ENCODE peak calls at places on chromosomes 5 and 9, in five cellular contexts. M is lower leg skin, U is GM12891, P is uterus, B is spleen. T is an unnamed sample.

GRCh38 chr9:696332-697090 is 145.0 kb upstream of the DMRT1 start:
- DNase-seq in B (no peak), M (no peak), P (peak), U (no peak), T (no peak)

GRCh38 chr9:127065592-127065991 is 56.8 kb downstream of the ANGPTL2 start:
- DNase-seq in P (no peak), B (no peak), U (no peak), M (no peak), T (no peak)

GRCh38 chr5:140631831-140632365 is 1.1 kb downstream of the CD14 start:
- DNase-seq in B (peak), M (no peak), U (peak), P (no peak), T (peak)

GRCh38 chr5:81522571-81522970 is 128.6 kb upstream of the ACOT12 start:
- DNase-seq in U (no peak), M (no peak), B (no peak), P (no peak), T (no peak)

GRCh38 chr9:128001411-128002298 is 20.9 kb upstream of the EEIG1 start:
- DNase-seq in U (no peak), B (no peak), M (no peak), P (peak), T (no peak)

GRCh38 chr5:6714221-6715041 is 1.2 kb downstream of the TENT4A start:
- DNase-seq in M (peak), U (no peak), P (no peak), B (peak), T (no peak)

GRCh38 chr9:82152181-82152580 is 163.6 kb downstream of the SPATA31D1 start:
- DNase-seq in M (no peak), B (no peak), U (no peak), P (no peak), T (no peak)

GRCh38 chr9:1171541-1171940 is 121.4 kb downstream of the DMRT2 start:
- DNase-seq in P (no peak), M (no peak), U (no peak), B (no peak), T (no peak)

GRCh38 chr9:19405771-19406170 is 3.0 kb upstream of the ACER2 start:
- DNase-seq in B (no peak), U (no peak), M (no peak), P (no peak), T (no peak)

GRCh38 chr5:67680109-67680508 is 483.5 kb upstream of the CD180 start:
- DNase-seq in P (no peak), M (no peak), U (no peak), B (no peak), T (no peak)

GRCh38 chr9:76415731-76416130 is 21.5 kb upstream of the RFK start:
- DNase-seq in M (no peak), P (no peak), B (no peak), U (no peak), T (no peak)

GRCh38 chr9:89714316-89714715 is 109.5 kb downstream of the GADD45G start:
- DNase-seq in B (no peak), M (no peak), P (no peak), U (no peak), T (no peak)

DNA sequence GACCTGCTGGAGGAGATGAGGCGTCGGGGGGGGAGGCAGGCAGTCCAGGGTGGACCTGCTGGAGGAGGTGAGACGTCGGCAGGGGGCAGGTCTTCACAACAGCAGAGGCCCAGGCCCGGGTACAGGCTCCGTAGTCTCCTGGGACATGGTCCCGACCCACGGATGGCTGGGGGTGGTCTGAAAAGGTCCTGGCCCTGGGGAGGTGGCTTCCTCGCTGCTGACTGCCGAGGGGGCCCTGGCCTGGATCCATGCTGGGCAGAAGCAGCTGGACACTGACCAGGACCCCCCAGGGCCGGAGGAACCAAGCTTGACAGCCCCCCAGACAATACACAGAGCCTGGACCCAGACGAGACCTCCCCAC is 8.5 kb downstream of the EGFL7 start:
- DNase-seq in U (no peak), M (no peak), P (no peak), B (no peak), T (no peak)
- TF ChIP-seq POLR2A in U (no peak), M (no peak), P (no peak), B (no peak), T (no peak)

GRCh38 chr9:33044677-33045282 is 19.7 kb downstream of the DNAJA1 start:
- DNase-seq in M (no peak), P (no peak), B (no peak), U (no peak), T (peak)

GRCh38 chr9:33042528-33042927 is 17.5 kb downstream of the DNAJA1 start:
- DNase-seq in B (no peak), M (no peak), U (no peak), P (no peak), T (no peak)

GRCh38 chr9:33040792-33041458 is 15.9 kb downstream of the DNAJA1 start:
- DNase-seq in B (no peak), U (no peak), M (no peak), P (no peak), T (no peak)

GRCh38 chr9:33041459-33042188 is 16.6 kb downstream of the DNAJA1 start:
- DNase-seq in U (no peak), M (no peak), B (no peak), P (no peak), T (no peak)

DNA sequence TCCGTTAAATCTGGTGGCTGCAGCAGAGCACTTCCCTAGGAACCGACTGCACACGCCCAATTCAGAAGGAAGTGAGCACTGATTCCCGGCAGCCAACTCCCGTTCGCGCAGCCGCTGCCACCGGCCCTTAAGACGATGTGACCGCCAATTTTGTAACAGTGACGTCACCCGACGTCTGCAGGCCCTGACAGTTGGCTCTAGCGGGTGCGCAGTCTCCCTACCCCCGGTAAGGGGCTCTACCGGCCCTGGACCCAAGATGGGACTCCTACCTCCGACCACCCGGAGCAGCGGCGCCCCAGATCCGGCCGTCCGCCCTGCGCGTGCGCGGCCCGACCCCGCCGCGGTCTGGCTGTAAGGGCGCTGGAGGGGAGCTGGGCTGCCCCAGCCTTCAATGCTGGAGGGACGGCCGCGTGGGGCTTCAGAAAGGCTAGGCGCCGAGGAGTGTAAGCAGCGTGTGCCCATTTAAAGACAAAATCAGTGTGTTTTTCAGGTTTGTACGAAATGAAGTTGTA is 19.1 kb downstream of the DNAJA1 start:
- DNase-seq in P (peak), B (peak), M (peak), U (peak), T (peak)
- TF ChIP-seq POLR2A in P (no peak), B (no peak), M (no peak), U (peak), T (peak)

GRCh38 chr5:151123897-151124751 is 33.5 kb downstream of the ANXA6 start:
- DNase-seq in P (no peak), B (peak), M (no peak), U (peak), T (peak)
- TF ChIP-seq POLR2A in P (no peak), B (no peak), M (no peak), U (peak), T (no peak)

GRCh38 chr5:139377226-139377625 is 5.9 kb downstream of the SLC23A1 start:
- DNase-seq in P (peak), M (peak), U (no peak), B (peak), T (no peak)

GRCh38 chr5:139379626-139380449 is 3.3 kb downstream of the SLC23A1 start:
- DNase-seq in P (no peak), B (peak), M (no peak), U (no peak), T (no peak)

GRCh38 chr5:139378101-139378825 is 4.8 kb downstream of the SLC23A1 start:
- DNase-seq in B (peak), M (peak), P (peak), U (no peak), T (peak)

GRCh38 chr5:139376364-139376763 is 6.7 kb downstream of the SLC23A1 start:
- DNase-seq in U (no peak), B (peak), M (no peak), P (no peak), T (no peak)

DNA sequence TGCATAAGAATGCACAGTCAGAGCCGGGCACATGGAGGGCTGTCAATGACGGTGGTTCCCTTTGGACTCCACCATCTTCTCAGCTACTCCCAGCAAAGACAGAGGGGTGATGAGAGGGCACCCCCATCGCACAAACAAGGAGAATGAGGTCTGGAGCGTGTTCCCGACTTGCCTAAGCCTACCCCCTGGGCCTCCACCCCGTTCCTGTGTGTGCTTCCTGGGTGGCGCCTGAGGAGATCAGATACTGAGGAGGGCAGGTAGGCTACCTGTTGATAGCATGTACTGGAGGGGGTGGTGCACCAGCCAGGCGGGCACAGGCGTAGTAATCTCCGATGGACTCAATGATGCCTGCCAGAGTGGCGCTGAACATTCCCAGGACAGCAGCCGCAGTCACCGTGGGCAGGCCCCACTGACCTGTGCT is 4.1 kb downstream of the SLC23A1 start:
- DNase-seq in M (peak), P (peak), U (no peak), B (peak), T (no peak)
- TF ChIP-seq POLR2A in M (no peak), P (no peak), U (no peak), B (no peak), T (no peak)

DNA sequence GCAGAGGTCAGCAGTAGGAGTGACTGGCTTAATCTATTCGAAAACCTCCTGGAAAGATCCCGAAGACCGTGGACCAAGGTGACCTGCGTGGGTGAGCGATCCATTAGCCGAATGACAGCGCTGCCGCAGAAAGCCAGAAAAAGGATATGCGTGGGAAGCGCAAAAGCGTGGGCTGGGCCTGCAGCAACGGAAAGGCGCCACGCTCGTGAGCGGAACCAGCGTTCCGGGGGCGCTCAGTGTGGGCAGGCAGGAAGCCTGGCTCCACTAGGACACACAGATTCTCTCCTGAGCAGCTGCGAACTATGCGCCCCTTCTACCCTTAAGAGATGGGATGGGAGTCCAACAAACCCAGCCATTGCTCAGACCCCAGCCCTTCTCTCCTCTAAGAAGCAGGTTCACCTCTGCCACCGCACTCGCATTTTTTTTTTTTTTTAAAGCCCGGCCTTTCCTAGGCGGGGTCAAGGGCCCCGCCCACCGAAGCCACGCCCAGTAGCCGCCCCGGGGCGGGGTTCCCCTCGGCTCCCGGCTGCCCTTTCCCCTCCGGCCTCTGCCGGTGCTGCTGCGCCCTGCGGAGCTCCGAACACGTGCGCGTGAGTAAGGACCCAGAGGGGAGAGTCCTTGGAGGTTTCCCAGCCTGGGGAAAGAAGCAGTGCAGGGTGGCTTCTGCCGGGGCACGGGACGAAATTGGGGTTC is 19.8 kb upstream of the MATR3 start:
- DNase-seq in U (peak), P (peak), B (peak), M (peak), T (peak)
- TF ChIP-seq POLR2A in U (peak), P (peak), B (peak), M (no peak), T (no peak)

GRCh38 chr9:35829084-35829763 is at the start of gene TMEM8B:
- DNase-seq in M (peak), U (peak), B (peak), P (peak), T (peak)
- TF ChIP-seq POLR2A in M (no peak), U (no peak), B (no peak), P (peak), T (no peak)

GRCh38 chr5:178418031-178418430 is 172.2 kb downstream of the COL23A1 start:
- DNase-seq in B (no peak), M (no peak), P (no peak), U (no peak), T (no peak)

GRCh38 chr5:178417391-178417811 is 172.8 kb downstream of the COL23A1 start:
- DNase-seq in M (peak), P (no peak), U (no peak), B (no peak), T (no peak)

GRCh38 chr5:178416919-178417318 is 173.3 kb downstream of the COL23A1 start:
- DNase-seq in M (peak), U (no peak), P (no peak), B (no peak), T (no peak)

GRCh38 chr5:178415353-178415752 is 174.8 kb downstream of the COL23A1 start:
- DNase-seq in M (peak), P (no peak), U (no peak), B (no peak), T (no peak)

DNA sequence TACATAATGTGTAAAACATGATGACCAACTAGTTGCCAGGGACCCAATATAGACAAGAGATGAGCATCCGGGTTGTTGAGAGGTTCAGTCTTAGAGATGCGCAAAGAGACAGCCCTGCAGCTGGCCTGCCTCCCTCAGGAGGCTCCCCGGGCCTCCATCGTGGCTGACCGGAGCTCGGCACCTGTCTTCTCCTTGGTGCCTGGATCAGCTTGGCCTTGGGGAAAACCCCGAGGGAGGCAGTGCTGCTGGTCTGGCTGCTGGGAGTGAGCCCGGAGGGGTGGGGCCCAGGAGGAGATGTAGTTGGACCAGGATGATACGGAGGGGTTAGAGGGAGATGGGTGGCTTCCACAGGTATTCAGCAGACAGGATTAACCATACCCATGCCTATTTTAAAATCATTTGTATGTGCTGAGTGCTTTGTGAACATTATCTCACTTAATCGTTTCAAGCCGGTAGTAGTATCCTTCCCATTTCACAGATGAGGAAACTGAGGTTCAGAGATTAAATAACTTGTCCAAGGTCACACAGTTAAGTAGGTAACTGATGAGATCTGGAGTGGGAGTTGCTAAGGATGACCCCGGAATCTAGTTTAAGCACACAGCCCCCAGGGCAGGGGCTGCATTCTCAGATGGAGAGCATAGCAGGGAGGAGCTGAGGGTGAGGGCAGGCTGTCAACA is 173.8 kb downstream of the COL23A1 start:
- DNase-seq in U (no peak), B (no peak), M (peak), P (no peak), T (no peak)
- TF ChIP-seq POLR2A in U (no peak), B (no peak), M (no peak), P (no peak), T (no peak)

GRCh38 chr5:146066968-146067367 is 38.4 kb downstream of the PLAC8L1 start:
- DNase-seq in U (no peak), P (no peak), B (no peak), M (no peak), T (no peak)
- TF ChIP-seq POLR2A in U (no peak), P (no peak), B (no peak), M (no peak), T (no peak)

GRCh38 chr5:97183100-97183929 is at the start of gene RIOK2:
- DNase-seq in P (peak), B (peak), U (peak), M (peak), T (peak)

GRCh38 chr5:97181856-97182545 is 1.0 kb downstream of the RIOK2 start:
- DNase-seq in B (no peak), M (no peak), U (no peak), P (no peak), T (no peak)

GRCh38 chr5:97182571-97183099 is 412 bp downstream of the RIOK2 start:
- DNase-seq in P (no peak), M (no peak), B (no peak), U (no peak), T (no peak)

GRCh38 chr5:97183930-97184213 is 825 bp upstream of the RIOK2 start:
- DNase-seq in P (no peak), M (no peak), B (no peak), U (no peak), T (no peak)
- TF ChIP-seq POLR2A in P (no peak), M (no peak), B (no peak), U (no peak), T (no peak)

DNA sequence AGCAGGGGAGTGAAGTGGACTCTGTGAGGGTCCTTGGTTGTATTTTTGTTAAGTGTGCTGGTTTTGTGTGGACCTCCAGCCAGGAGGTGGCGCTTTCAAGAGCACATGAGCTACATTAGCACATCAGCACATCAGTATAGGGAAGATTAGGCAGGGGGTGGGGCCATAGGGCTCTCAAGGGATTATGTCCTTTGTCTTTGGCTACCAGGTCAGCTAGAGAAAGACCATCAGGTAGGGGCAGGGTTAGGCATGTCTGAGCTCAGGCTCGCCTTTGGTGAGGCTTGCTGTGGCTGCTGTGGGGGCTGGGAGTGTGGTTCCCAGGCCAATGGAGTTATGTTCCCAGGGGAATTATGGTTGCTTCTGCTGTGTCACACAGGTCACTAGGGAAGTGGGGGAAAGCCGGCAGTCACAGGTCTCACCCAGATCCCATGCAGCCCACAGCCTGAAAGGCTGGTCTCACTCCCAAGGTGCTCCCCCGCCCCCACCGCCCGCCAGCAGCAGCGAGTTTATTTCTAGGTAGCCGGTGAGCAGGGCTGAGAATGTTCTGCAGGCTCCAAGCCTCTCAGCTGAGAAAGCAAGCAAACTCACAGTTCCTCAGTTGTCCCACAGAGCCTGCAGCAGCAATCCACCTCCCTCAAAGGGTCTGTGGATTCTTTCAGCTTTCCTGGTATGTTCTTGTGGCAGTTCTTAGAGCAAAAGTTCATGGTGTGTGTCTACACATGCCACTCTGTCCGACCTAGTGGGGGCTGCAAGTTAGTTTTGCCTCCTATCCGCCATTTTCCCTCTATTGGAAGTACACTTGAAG is 13.7 kb downstream of the OR1J1 start:
- DNase-seq in U (no peak), B (no peak), P (no peak), M (no peak), T (no peak)
- TF ChIP-seq POLR2A in U (peak), B (no peak), P (no peak), M (no peak), T (no peak)

T was measured in heart left ventricle.